ENCODE peak calls at places on chromosome 20, in seven cellular contexts. W is cardiac septum; F is GM23248; U is activated CD4-positive, alpha-beta T cell treated with anti-CD3 and anti-CD28 coated beads, Interleukin-2, amount 50 U/mL, for 1 hour; J is HEK293T; Z is AG09319; Y is left lobe of liver. O is an unnamed sample.

GRCh38 chr20:35054804-35055203 is 37.8 kb downstream of the TRPC4AP start:
- DNase-seq in Z (no peak), F (no peak), J (no peak), Y (no peak), U (no peak), W (no peak), O (no peak)

GRCh38 chr20:33016581-33017109 is 9.1 kb downstream of the BPIFB2 start:
- DNase-seq in J (no peak), Z (no peak), F (no peak), Y (no peak), W (no peak), U (no peak), O (no peak)

GRCh38 chr20:4987130-4987529 is 14.2 kb downstream of the SLC23A2 start:
- DNase-seq in Z (no peak), J (no peak), U (no peak), F (no peak), Y (no peak), W (no peak), O (peak; percentile 18)

GRCh38 chr20:8578191-8578690 is 446.2 kb downstream of the PLCB1 start:
- DNase-seq in U (no peak), W (no peak), F (no peak), J (no peak), Z (peak; percentile 31), Y (no peak), O (no peak)

GRCh38 chr20:50534567-50534966 is 24.4 kb downstream of the PTPN1 start:
- DNase-seq in Z (peak; percentile 85), J (no peak), W (no peak), F (peak; percentile 86), Y (no peak), U (no peak), O (no peak)

GRCh38 chr20:53847843-53848185 is 222.6 kb downstream of the BCAS1 start:
- DNase-seq in F (no peak), Y (no peak), U (no peak), W (no peak), J (no peak), Z (no peak), O (no peak)

GRCh38 chr20:48164566-48165400 is 379.5 kb upstream of the SULF2 start:
- DNase-seq in Z (no peak), J (no peak), Y (no peak), W (no peak), F (no peak), U (no peak), O (no peak)

GRCh38 chr20:36173451-36173933 is 19.0 kb downstream of the EPB41L1 start:
- DNase-seq in F (no peak), J (no peak), W (no peak), Y (no peak), U (no peak), Z (no peak), O (no peak)

GRCh38 chr20:7214081-7214740 is 446.7 kb downstream of the BMP2 start:
- DNase-seq in J (no peak), U (no peak), W (no peak), Y (no peak), F (no peak), Z (no peak), O (no peak)

GRCh38 chr20:62159835-62160234 is 16.3 kb downstream of the SS18L1 start:
- DNase-seq in W (no peak), Y (no peak), U (no peak), J (no peak), Z (no peak), F (peak; percentile 72), O (no peak)

GRCh38 chr20:52959125-52959524 is 13.0 kb upstream of the TSHZ2 start:
- DNase-seq in U (no peak), F (no peak), W (no peak), J (peak; percentile 35), Y (no peak), Z (no peak), O (no peak)

GRCh38 chr20:38450412-38450975 is 15.4 kb upstream of the SNHG17 start:
- DNase-seq in Z (no peak), F (peak; percentile 77), U (no peak), W (peak; percentile 77), J (no peak), Y (no peak), O (no peak)

GRCh38 chr20:47319517-47320252 is 36.8 kb downstream of the ZMYND8 start:
- DNase-seq in Y (no peak), J (no peak), W (no peak), F (peak; percentile 73), U (no peak), Z (no peak), O (no peak)

GRCh38 chr20:37846573-37846972 is 56.4 kb upstream of the VSTM2L start:
- DNase-seq in W (no peak), J (no peak), U (no peak), Y (no peak), Z (no peak), F (no peak), O (no peak)

GRCh38 chr20:59783020-59784010 is 150.1 kb downstream of the SYCP2 start:
- DNase-seq in Y (peak; percentile 46), W (peak; percentile 72), F (peak; percentile 56), Z (peak; percentile 0), U (peak; percentile 9), J (peak; percentile 84), O (peak; percentile 77)

GRCh38 chr20:49799698-49800097 is 12.9 kb upstream of the SLC9A8 start:
- DNase-seq in U (no peak), W (no peak), Z (no peak), Y (no peak), J (no peak), F (no peak), O (no peak)

GRCh38 chr20:3221398-3222226 is 12.3 kb downstream of the ITPA start:
- DNase-seq in W (no peak), Z (no peak), F (no peak), U (no peak), J (no peak), Y (no peak), O (no peak)

GRCh38 chr20:59171986-59172385 is 8.4 kb downstream of the ZNF831 start:
- DNase-seq in Z (no peak), W (no peak), J (no peak), Y (no peak), F (no peak), U (no peak), O (no peak)

GRCh38 chr20:53186630-53187029 is 214.5 kb downstream of the TSHZ2 start:
- DNase-seq in U (no peak), Z (no peak), J (no peak), Y (no peak), F (no peak), W (no peak), O (no peak)

GRCh38 chr20:57627972-57628650 is 7.9 kb upstream of the ZBP1 start:
- DNase-seq in J (no peak), F (peak; percentile 69), U (peak; percentile 59), W (no peak), Z (no peak), Y (no peak), O (no peak)

GRCh38 chr20:17059465-17059864 is 167.4 kb upstream of the PCSK2 start:
- DNase-seq in Y (no peak), U (no peak), J (no peak), W (no peak), F (peak; percentile 43), Z (no peak), O (no peak)

GRCh38 chr20:542777-543368 is 717 bp downstream of the CSNK2A1 start:
- DNase-seq in Z (no peak), Y (peak; percentile 51), W (no peak), J (peak; percentile 31), U (peak; percentile 9), F (peak; percentile 36), O (no peak)

GRCh38 chr20:1830240-1830639 is 65.0 kb upstream of the SIRPA start:
- DNase-seq in W (peak; percentile 87), Y (no peak), J (no peak), F (peak; percentile 100), Z (peak; percentile 76), U (no peak), O (no peak)

GRCh38 chr20:5821627-5822215 is 71.5 kb downstream of the SHLD1 start:
- DNase-seq in J (no peak), W (no peak), U (no peak), Z (no peak), Y (no peak), F (peak; percentile 52), O (no peak)

GRCh38 chr20:38350879-38351775 is 4.8 kb downstream of the LBP start:
- DNase-seq in U (no peak), F (no peak), J (no peak), Y (peak; percentile 63), W (no peak), Z (no peak), O (no peak)

GRCh38 chr20:8414611-8415274 is 282.7 kb downstream of the PLCB1 start:
- DNase-seq in U (no peak), J (no peak), F (peak; percentile 69), Y (no peak), Z (peak; percentile 49), W (no peak), O (no peak)

O was measured in mesenteric fat pad.